ENCODE peak calls at places on chromosomes 11 and 22, in nine cellular contexts. F, N, B, P, Z, V, W, H and T are unnamed samples.

GRCh38 chr11:10373340-10373739 is 68.5 kb downstream of the ADM start:
- DNase-seq in F (no peak), N (no peak), B (no peak), P (no peak), Z (no peak), V (no peak), W (no peak), H (no peak), T (no peak)

GRCh38 chr11:35934981-35935380 is 8.9 kb upstream of the LDLRAD3 start:
- DNase-seq in F (no peak), N (no peak), B (no peak), P (no peak), Z (no peak), V (no peak), W (no peak), H (no peak), T (no peak)

GRCh38 chr22:41781508-41781906 is 19.0 kb upstream of the CCDC134 start:
- DNase-seq in F (no peak), N (no peak), B (no peak), P (no peak), Z (no peak), V (no peak), W (no peak), H (no peak), T (no peak)

GRCh38 chr11:35621620-35622019 is 3.4 kb downstream of the FJX1 start:
- DNase-seq in F (no peak), N (no peak), B (no peak), P (no peak), Z (no peak), V (no peak), W (no peak), H (peak), T (no peak)

GRCh38 chr11:113634940-113635575 is 71.0 kb downstream of the TMPRSS5 start:
- DNase-seq in F (no peak), N (no peak), B (no peak), P (no peak), Z (no peak), V (no peak), W (peak), H (no peak), T (no peak)

GRCh38 chr11:68810164-68810563 is 31.6 kb downstream of the CPT1A start:
- DNase-seq in F (no peak), N (no peak), B (no peak), P (no peak), Z (peak), V (no peak), W (no peak), H (no peak), T (no peak)

GRCh38 chr11:93396356-93396755 is 65.8 kb downstream of the DEUP1 start:
- DNase-seq in F (no peak), N (peak), B (peak), P (peak), Z (no peak), V (no peak), W (peak), H (no peak), T (no peak)

GRCh38 chr22:44550666-44551491 is 52.8 kb upstream of the RTL6 start:
- DNase-seq in F (no peak), N (no peak), B (peak), P (no peak), Z (peak), V (peak), W (peak), H (peak), T (peak)

GRCh38 chr11:48052183-48053040 is 72.1 kb downstream of the PTPRJ start:
- DNase-seq in F (peak), N (peak), B (peak), P (peak), Z (no peak), V (peak), W (peak), H (peak), T (peak)

GRCh38 chr22:20157416-20158183 is 6.7 kb upstream of the CCDC188 start:
- DNase-seq in F (no peak), N (no peak), B (no peak), P (no peak), Z (no peak), V (no peak), W (no peak), H (no peak), T (no peak)

GRCh38 chr22:20160041-20160440 is 9.2 kb upstream of the CCDC188 start:
- DNase-seq in F (no peak), N (no peak), B (no peak), P (no peak), Z (no peak), V (no peak), W (no peak), H (no peak), T (no peak)

GRCh38 chr22:20156611-20157415 is 6.0 kb upstream of the CCDC188 start:
- DNase-seq in F (peak), N (peak), B (peak), P (peak), Z (peak), V (peak), W (peak), H (peak), T (peak)

GRCh38 chr22:20158366-20159036 is 7.6 kb upstream of the CCDC188 start:
- DNase-seq in F (no peak), N (no peak), B (no peak), P (no peak), Z (no peak), V (no peak), W (no peak), H (no peak), T (no peak)

DNA sequence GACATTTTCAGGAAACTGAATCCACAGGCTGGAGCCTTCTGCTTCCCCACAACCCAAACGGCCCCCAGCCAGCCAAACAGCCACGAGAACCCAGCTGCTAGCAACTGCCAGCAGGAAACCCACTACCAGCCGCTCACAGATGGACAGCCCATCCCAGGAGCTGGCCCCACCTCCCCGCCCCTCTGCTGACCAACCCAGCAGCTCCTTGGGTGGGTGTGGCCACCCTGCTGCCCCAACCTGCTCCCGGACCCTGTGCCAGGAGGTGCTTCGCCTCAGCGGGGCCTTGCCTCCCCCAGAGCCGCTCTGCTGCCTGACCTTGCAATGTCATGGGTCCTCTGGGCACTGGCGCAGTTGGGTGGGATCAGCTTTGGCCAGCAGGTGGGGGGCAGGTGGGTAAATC is 8.2 kb upstream of the CCDC188 start:
- DNase-seq in F (no peak), N (peak), B (no peak), P (peak), Z (no peak), V (peak), W (no peak), H (no peak), T (no peak)
- H3K9ac ChIP-seq in F (no peak), N (no peak), B (no peak), P (no peak), Z (no peak), V (no peak), W (no peak), H (no peak), T (no peak)

GRCh38 chr22:19879996-19880785 is 25.5 kb upstream of the GNB1L start:
- DNase-seq in F (no peak), N (no peak), B (no peak), P (no peak), Z (no peak), V (peak), W (no peak), H (no peak), T (peak)
- H3K27ac ChIP-seq in F (peak), N (peak), B (peak), P (no peak), Z (no peak), V (peak), W (peak), H (peak), T (no peak)

DNA sequence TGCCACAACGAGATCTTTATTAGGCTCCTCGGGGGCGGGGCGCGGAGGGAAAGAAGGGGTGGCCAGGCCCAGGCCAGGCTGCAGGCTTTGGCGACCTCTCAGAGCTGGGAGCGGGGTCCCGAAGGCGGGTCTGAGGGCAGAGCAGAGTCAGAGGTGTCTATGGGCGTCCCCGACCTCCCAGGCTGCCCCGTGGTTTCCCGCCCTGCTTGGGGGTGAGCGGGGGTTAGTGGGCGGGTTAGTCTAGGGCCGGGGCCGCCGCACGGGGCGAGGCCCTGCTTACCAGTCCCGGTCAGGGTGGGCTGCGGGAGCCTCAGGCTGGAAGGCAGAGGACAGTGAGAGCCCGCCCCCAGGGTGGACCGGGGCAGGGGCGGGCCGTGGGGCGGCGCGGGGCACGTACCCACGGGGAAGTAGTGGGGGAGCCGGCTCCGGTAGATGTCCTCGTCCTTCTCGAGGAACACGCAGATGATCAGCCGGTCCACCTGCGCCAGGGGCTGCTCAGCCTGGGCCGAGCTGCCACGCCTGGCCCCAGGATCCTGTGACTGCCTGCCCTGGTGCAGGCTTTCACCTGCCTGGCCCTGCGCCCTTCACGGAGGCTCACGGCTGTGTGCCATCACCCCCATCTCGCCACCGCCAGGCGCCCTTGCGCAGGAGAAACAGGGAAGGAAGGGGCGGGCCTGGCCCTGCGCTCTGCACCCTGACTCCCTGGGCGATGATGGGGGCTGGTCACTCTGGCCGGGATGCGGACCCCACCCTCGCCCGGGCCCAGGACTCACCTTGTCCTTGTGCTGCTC is 12.5 kb downstream of the OTUB1 start:
- DNase-seq in F (no peak), N (peak), B (no peak), P (peak), Z (no peak), V (peak), W (peak), H (peak), T (peak)
- H3K9ac ChIP-seq in F (no peak), N (peak), B (no peak), P (no peak), Z (no peak), V (no peak), W (no peak), H (no peak), T (no peak)

DNA sequence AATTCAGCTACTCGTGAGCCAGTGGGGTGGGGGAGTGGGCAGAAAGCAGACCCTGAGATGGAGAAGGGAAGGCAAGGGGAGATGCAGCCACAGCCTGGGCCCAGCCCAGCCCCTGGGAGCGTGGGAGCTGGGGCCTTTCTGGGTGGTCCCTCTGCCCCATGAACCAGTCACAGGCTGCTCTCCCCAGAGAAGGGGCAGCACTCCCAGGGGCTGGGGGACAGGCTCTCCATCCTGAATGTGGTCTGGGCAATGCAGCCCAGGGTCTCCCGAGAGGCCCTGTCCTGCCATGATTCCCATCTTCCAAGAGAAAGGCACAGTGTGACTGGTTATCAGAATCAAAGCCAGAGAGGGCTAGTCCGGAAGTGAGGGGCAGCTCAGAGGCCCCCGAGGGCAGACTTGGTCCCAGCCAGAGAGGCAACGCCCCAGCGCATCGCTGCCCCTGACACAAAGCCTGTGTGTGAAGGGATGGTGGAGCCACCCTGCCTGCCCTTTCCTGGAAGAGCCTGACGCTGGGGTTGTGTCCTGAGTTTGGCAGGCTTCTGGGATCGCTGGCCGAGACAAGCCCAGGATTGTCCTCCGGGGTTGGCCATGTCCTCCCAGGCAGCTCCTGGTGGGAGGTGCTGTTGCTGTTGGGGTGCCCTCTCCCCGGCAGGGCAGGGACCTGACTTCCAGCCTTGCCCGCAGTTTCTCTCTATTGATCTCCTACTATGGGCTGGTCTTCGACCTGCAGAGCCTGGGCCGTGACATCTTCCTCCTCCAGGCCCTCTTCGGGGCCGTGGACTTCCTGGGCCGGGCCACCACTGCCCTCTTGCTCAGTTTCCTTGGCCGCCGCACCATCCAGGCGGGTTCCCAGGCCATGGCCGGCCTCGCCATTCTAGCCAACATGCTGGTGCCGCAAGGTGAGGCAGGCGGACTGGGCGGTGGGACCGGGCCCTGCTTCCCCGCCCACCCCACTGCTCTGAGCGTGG is 23.8 kb upstream of the SLC22A12 start:
- DNase-seq in F (no peak), N (no peak), B (no peak), P (peak), Z (no peak), V (peak), W (no peak), H (no peak), T (peak)
- H3K27ac ChIP-seq in F (peak), N (peak), B (no peak), P (peak), Z (no peak), V (peak), W (no peak), H (no peak), T (no peak)

GRCh38 chr22:45599836-45600577 is 71.6 kb upstream of the ATXN10 start:
- DNase-seq in F (no peak), N (no peak), B (no peak), P (no peak), Z (peak), V (no peak), W (no peak), H (no peak), T (peak)
- H3K9ac ChIP-seq in F (no peak), N (no peak), B (no peak), P (no peak), Z (no peak), V (no peak), W (no peak), H (no peak), T (no peak)

GRCh38 chr11:11960687-11961086 is 47.7 kb downstream of the DKK3 start:
- DNase-seq in F (no peak), N (peak), B (no peak), P (no peak), Z (no peak), V (no peak), W (no peak), H (no peak), T (no peak)
- H3K27ac ChIP-seq in F (no peak), N (no peak), B (no peak), P (no peak), Z (no peak), V (no peak), W (no peak), H (no peak), T (no peak)

GRCh38 chr11:57568330-57568766 is 876 bp upstream of the UBE2L6 start:
- DNase-seq in F (peak), N (peak), B (no peak), P (no peak), Z (peak), V (peak), W (peak), H (peak), T (no peak)
- H3K9ac ChIP-seq in F (peak), N (no peak), B (peak), P (peak), Z (peak), V (no peak), W (no peak), H (peak), T (peak)

GRCh38 chr22:24164243-24164642 is 17.0 kb upstream of the SUSD2 start:
- DNase-seq in F (no peak), N (no peak), B (no peak), P (no peak), Z (no peak), V (no peak), W (no peak), H (no peak), T (no peak)

GRCh38 chr22:24160546-24160945 is 20.7 kb upstream of the SUSD2 start:
- DNase-seq in F (no peak), N (no peak), B (no peak), P (no peak), Z (no peak), V (no peak), W (no peak), H (no peak), T (no peak)

GRCh38 chr22:24161909-24162308 is 19.4 kb upstream of the SUSD2 start:
- DNase-seq in F (no peak), N (no peak), B (no peak), P (no peak), Z (no peak), V (no peak), W (no peak), H (no peak), T (no peak)

GRCh38 chr22:24161485-24161884 is 19.8 kb upstream of the SUSD2 start:
- DNase-seq in F (no peak), N (no peak), B (no peak), P (no peak), Z (no peak), V (no peak), W (no peak), H (no peak), T (no peak)

GRCh38 chr22:24162377-24162927 is 18.8 kb upstream of the SUSD2 start:
- DNase-seq in F (no peak), N (no peak), B (no peak), P (no peak), Z (no peak), V (no peak), W (no peak), H (no peak), T (no peak)
- H3K27ac ChIP-seq in F (no peak), N (no peak), B (no peak), P (no peak), Z (no peak), V (peak), W (no peak), H (no peak), T (no peak)

DNA sequence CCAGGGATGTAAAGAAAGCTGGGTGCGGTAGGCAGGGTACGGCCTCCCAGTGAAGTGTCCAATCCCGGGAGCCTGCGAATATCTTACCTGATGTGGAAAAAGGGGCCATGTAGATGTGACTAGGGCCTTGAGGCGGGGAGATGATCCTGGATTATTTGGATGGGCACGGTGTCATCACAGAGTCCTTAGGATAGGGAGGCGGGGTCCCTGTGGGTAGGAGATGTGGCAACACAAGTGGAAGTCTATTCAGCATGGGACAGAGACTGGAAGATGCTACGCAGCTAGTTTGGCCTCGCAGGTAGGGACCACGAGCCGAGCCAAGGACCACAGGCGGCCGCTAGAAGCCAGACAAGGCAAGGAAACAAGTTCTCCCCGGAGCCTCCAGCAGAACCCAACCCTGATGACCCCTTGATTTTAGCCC is 46.4 kb upstream of the SHANK2 start:
- DNase-seq in F (no peak), N (no peak), B (no peak), P (no peak), Z (peak), V (peak), W (no peak), H (no peak), T (no peak)
- H3K9ac ChIP-seq in F (peak), N (no peak), B (peak), P (no peak), Z (no peak), V (no peak), W (peak), H (peak), T (no peak)

GRCh38 chr22:50341977-50342650 is 1.0 kb upstream of the PPP6R2 start:
- DNase-seq in F (peak), N (peak), B (peak), P (peak), Z (peak), V (peak), W (peak), H (peak), T (peak)

GRCh38 chr22:50342651-50343540 is at the start of gene PPP6R2:
- DNase-seq in F (no peak), N (peak), B (peak), P (peak), Z (peak), V (peak), W (peak), H (peak), T (peak)

GRCh38 chr22:50340157-50340879 is 2.8 kb upstream of the PPP6R2 start:
- DNase-seq in F (no peak), N (peak), B (peak), P (peak), Z (no peak), V (peak), W (peak), H (no peak), T (no peak)

GRCh38 chr22:50346415-50346945 is 3.4 kb downstream of the PPP6R2 start:
- DNase-seq in F (no peak), N (no peak), B (no peak), P (peak), Z (no peak), V (no peak), W (no peak), H (no peak), T (peak)

DNA sequence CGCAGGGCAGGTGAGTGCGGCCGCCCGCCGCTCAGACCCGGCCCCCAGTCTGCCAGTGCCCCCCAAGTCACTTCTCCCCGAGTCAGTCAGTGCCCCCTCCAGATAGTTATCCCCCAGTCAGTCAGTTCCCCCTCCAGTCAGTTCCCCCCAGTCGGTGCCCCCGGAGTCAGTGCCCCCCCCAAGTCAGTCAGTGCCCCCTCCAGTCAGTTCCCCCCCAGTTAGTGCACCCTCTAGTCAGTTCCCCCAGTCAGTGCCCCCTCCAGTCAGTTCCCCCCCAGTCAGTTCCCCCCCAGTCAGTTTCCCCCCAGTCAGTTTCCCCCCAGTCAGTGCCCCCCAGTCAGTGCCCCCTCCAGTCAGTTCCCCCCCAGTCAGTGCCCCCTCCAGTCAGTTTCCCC is 411 bp downstream of the PPP6R2 start:
- DNase-seq in F (no peak), N (no peak), B (no peak), P (no peak), Z (no peak), V (no peak), W (no peak), H (no peak), T (no peak)
- H3K27ac ChIP-seq in F (peak), N (no peak), B (no peak), P (peak), Z (peak), V (no peak), W (peak), H (no peak), T (peak)